ENCODE peak calls at places on chromosomes 1 and 21, in ten cellular contexts. S is transverse colon; B is nephron progenitor cell; X is CD4-positive, alpha-beta T cell; Y is pancreas; E is MM.1S; P is colonic mucosa; O is foreskin fibroblast; D is tibial artery; Z is dorsolateral prefrontal cortex. K is an unnamed sample.

GRCh38 chr1:222105393-222105737 is 363.5 kb upstream of the DUSP10 start:
- DNase-seq in S (peak), B (no peak), X (no peak), Y (peak), E (no peak), P (peak), O (no peak), D (no peak), Z (no peak), K (no peak)

GRCh38 chr1:223824712-223825111 is 21.0 kb downstream of the TP53BP2 start:
- DNase-seq in S (no peak), B (no peak), X (no peak), Y (no peak), E (no peak), P (no peak), O (no peak), D (no peak), Z (no peak), K (no peak)

GRCh38 chr1:243725846-243726245 is 124.2 kb downstream of the AKT3 start:
- DNase-seq in S (no peak), B (no peak), X (no peak), Y (no peak), E (no peak), P (no peak), O (no peak), D (no peak), Z (no peak), K (no peak)

GRCh38 chr1:110674337-110675059 is at the start of gene KCNA3:
- DNase-seq in S (peak), B (peak), X (peak), Y (no peak), E (peak), P (peak), O (peak), D (no peak), Z (no peak), K (peak)

GRCh38 chr1:6666696-6667095 is 34.9 kb downstream of the DNAJC11 start:
- DNase-seq in S (no peak), B (no peak), X (no peak), Y (no peak), E (no peak), P (no peak), O (no peak), D (no peak), Z (no peak), K (no peak)

GRCh38 chr1:2352341-2353214 is 38.8 kb downstream of the MORN1 start:
- DNase-seq in S (no peak), B (peak), X (peak), Y (no peak), E (no peak), P (no peak), O (no peak), D (no peak), Z (no peak), K (no peak)

GRCh38 chr1:167544447-167544846 is 9.1 kb downstream of the CREG1 start:
- DNase-seq in S (peak), B (no peak), X (no peak), Y (no peak), E (no peak), P (no peak), O (no peak), D (no peak), Z (no peak), K (no peak)

GRCh38 chr1:8910331-8910730 is 31.8 kb upstream of the ENO1 start:
- DNase-seq in S (no peak), B (no peak), X (no peak), Y (no peak), E (no peak), P (no peak), O (no peak), D (no peak), Z (no peak), K (no peak)

GRCh38 chr1:7755448-7755847 is 15.6 kb upstream of the VAMP3 start:
- DNase-seq in S (no peak), B (no peak), X (no peak), Y (no peak), E (no peak), P (no peak), O (no peak), D (no peak), Z (no peak), K (no peak)

GRCh38 chr1:173202430-173203145 is 4.5 kb downstream of the TNFSF4 start:
- DNase-seq in S (peak), B (peak), X (no peak), Y (peak), E (peak), P (peak), O (peak), D (no peak), Z (no peak), K (no peak)

GRCh38 chr1:65948609-65949229 is 156.0 kb downstream of the PDE4B start:
- DNase-seq in S (peak), B (no peak), X (no peak), Y (no peak), E (no peak), P (no peak), O (peak), D (no peak), Z (peak), K (no peak)

GRCh38 chr1:226732856-226733291 is 6.2 kb downstream of the ITPKB start:
- DNase-seq in S (no peak), B (no peak), X (no peak), Y (no peak), E (peak), P (no peak), O (no peak), D (no peak), Z (no peak), K (no peak)

GRCh38 chr1:74767490-74767889 is 34.5 kb downstream of the TYW3 start:
- DNase-seq in S (no peak), B (peak), X (no peak), Y (no peak), E (no peak), P (no peak), O (peak), D (no peak), Z (no peak), K (no peak)

GRCh38 chr1:170592591-170593111 is 60.7 kb downstream of the GORAB start:
- DNase-seq in S (no peak), B (no peak), X (no peak), Y (no peak), E (no peak), P (no peak), O (no peak), D (no peak), Z (no peak), K (no peak)

GRCh38 chr1:11847667-11848445 is at the start of gene NPPA:
- DNase-seq in S (no peak), B (no peak), X (no peak), Y (no peak), E (no peak), P (no peak), O (peak), D (no peak), Z (peak), K (no peak)

GRCh38 chr1:162349635-162350330 is 26.9 kb downstream of the SPATA46 start:
- DNase-seq in S (no peak), B (no peak), X (no peak), Y (no peak), E (no peak), P (peak), O (peak), D (no peak), Z (no peak), K (no peak)

GRCh38 chr1:165827199-165828102 is at the start of gene UCK2:
- DNase-seq in S (peak), B (peak), X (peak), Y (peak), E (peak), P (peak), O (peak), D (peak), Z (peak), K (peak)

GRCh38 chr1:60126733-60127132 is 53.2 kb upstream of the C1orf87 start:
- DNase-seq in S (no peak), B (no peak), X (no peak), Y (no peak), E (no peak), P (no peak), O (peak), D (no peak), Z (no peak), K (no peak)
- TF ChIP-seq CTCF in S (no peak), B (no peak), X (no peak), Y (no peak), E (no peak), P (no peak), O (no peak), D (peak), Z (no peak), K (peak)

DNA sequence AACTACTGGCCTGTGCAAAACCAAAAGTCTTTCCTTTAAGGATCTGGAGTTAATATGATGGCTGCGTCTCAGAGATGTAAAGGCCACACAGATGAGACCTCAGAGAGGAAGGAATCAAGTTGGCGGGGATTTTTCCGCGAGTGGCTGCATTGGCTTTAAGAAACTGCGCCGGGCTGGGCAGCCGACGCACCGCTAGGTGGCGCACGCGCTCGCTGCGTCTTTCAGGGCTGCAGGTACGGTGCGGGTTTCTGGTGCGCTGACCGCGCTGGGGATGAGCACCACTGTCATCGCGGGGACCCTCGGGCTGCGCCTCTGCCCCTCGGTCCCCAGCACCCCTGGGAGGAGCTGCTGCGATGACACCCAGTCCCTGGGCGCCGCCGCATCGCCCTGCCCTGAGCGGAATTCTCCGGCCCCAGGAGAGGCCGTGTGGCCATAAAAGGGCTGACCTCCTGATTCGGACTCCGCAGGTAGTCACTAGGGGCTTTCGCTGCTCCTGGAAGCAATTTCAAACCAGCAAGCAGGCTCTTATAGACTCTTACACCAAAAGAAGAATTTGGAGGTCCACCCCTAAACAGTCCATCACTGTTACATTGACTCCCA is 241.0 kb downstream of the KCNJ6 start:
- DNase-seq in S (peak), B (peak), X (peak), Y (peak), E (peak), P (peak), O (peak), D (no peak), Z (peak), K (peak)
- TF ChIP-seq CTCF in S (peak), B (peak), X (peak), Y (peak), E (peak), P (peak), O (peak), D (peak), Z (peak), K (peak)

GRCh38 chr1:31783846-31784245 is 19.7 kb upstream of the ADGRB2 start:
- DNase-seq in S (no peak), B (no peak), X (no peak), Y (no peak), E (no peak), P (no peak), O (no peak), D (no peak), Z (no peak), K (no peak)
- TF ChIP-seq CTCF in S (no peak), B (no peak), X (no peak), Y (no peak), E (no peak), P (no peak), O (no peak), D (no peak), Z (no peak), K (no peak)

GRCh38 chr1:150829751-150830150 is 21.7 kb upstream of the CTSK start:
- DNase-seq in S (no peak), B (no peak), X (no peak), Y (no peak), E (no peak), P (no peak), O (no peak), D (no peak), Z (no peak), K (no peak)
- TF ChIP-seq CTCF in S (peak), B (peak), X (no peak), Y (no peak), E (peak), P (no peak), O (peak), D (peak), Z (no peak), K (no peak)

K was measured in D721Med.